ENCODE peak calls at places on chromosomes 4 and X, in four cellular contexts. One of them, this sample, is unnamed.
A peak's percentile ranks its signal among the peaks of the same experiment; 100 is the strongest.

GRCh38 chrX:129606918-129607317 is 47.8 kb downstream of the APLN start:
- DNase-seq in HL-60: peak; percentile 55
- DNase-seq in GM12878: peak; percentile 13
- DNase-seq in K562: peak; percentile 67
- DNase-seq in this sample: peak; percentile 28

GRCh38 chrX:20397587-20397986 is 130.9 kb upstream of the RPS6KA3 start:
- DNase-seq in GM12878: no peak
- DNase-seq in HL-60: no peak
- DNase-seq in K562: no peak
- DNase-seq in this sample: no peak

GRCh38 chr4:103008875-103009729 is 10.4 kb downstream of the SLC9B1 start:
- DNase-seq in GM12878: peak; percentile 46
- DNase-seq in K562: peak; percentile 25
- DNase-seq in HL-60: peak; percentile 49
- DNase-seq in this sample: no peak

GRCh38 chr4:85815796-85816459 is 341.0 kb downstream of the ARHGAP24 start:
- DNase-seq in HL-60: no peak
- DNase-seq in GM12878: no peak
- DNase-seq in K562: no peak
- DNase-seq in this sample: no peak

GRCh38 chrX:40262641-40263560 is 165.1 kb upstream of the BCOR start:
- DNase-seq in GM12878: no peak
- DNase-seq in HL-60: no peak
- DNase-seq in K562: no peak
- DNase-seq in this sample: no peak

GRCh38 chr4:37908488-37909343 is 17.8 kb downstream of the TBC1D1 start:
- DNase-seq in K562: no peak
- DNase-seq in HL-60: peak; percentile 8
- DNase-seq in GM12878: no peak
- DNase-seq in this sample: no peak

GRCh38 chrX:81241753-81242152 is 39.9 kb downstream of the SH3BGRL start:
- DNase-seq in K562: no peak
- DNase-seq in GM12878: no peak
- DNase-seq in HL-60: no peak
- DNase-seq in this sample: no peak

GRCh38 chr4:68002906-68003305 is 39.6 kb upstream of the TMPRSS11A start:
- DNase-seq in HL-60: no peak
- DNase-seq in K562: no peak
- DNase-seq in GM12878: no peak
- DNase-seq in this sample: no peak

GRCh38 chr4:125368161-125368560 is 53.4 kb downstream of the FAT4 start:
- DNase-seq in K562: no peak
- DNase-seq in HL-60: no peak
- DNase-seq in GM12878: no peak
- DNase-seq in this sample: no peak

GRCh38 chr4:89847571-89848325 is 10.8 kb upstream of the SNCA start:
- DNase-seq in HL-60: no peak
- DNase-seq in GM12878: no peak
- DNase-seq in K562: no peak
- DNase-seq in this sample: no peak

GRCh38 chr4:138904793-138905192 is 110.8 kb upstream of the NOCT start:
- DNase-seq in GM12878: no peak
- DNase-seq in K562: no peak
- DNase-seq in HL-60: no peak
- DNase-seq in this sample: no peak

GRCh38 chr4:32735856-32736590 is 2015.9 kb downstream of the PCDH7 start:
- DNase-seq in GM12878: no peak
- DNase-seq in HL-60: no peak
- DNase-seq in K562: no peak
- DNase-seq in this sample: no peak

GRCh38 chr4:158649111-158649680 is 22.5 kb downstream of the C4orf46 start:
- DNase-seq in HL-60: peak; percentile 4
- DNase-seq in GM12878: no peak
- DNase-seq in K562: no peak
- DNase-seq in this sample: no peak

GRCh38 chrX:70129811-70130210 is 3.4 kb upstream of the IGBP1 start:
- DNase-seq in K562: no peak
- DNase-seq in GM12878: no peak
- DNase-seq in HL-60: no peak
- DNase-seq in this sample: no peak

GRCh38 chrX:39809326-39809725 is 288.4 kb downstream of the BCOR start:
- DNase-seq in HL-60: no peak
- DNase-seq in K562: no peak
- DNase-seq in GM12878: no peak
- DNase-seq in this sample: no peak

GRCh38 chr4:22764183-22764582 is 71.4 kb downstream of the GBA3 start:
- DNase-seq in HL-60: no peak
- DNase-seq in K562: no peak
- DNase-seq in GM12878: no peak
- DNase-seq in this sample: no peak

GRCh38 chr4:158896459-158897238 is 127.8 kb downstream of the FNIP2 start:
- DNase-seq in HL-60: no peak
- DNase-seq in GM12878: no peak
- DNase-seq in K562: no peak
- DNase-seq in this sample: no peak

GRCh38 chr4:10045481-10045880 is 24.2 kb upstream of the SLC2A9 start:
- DNase-seq in K562: no peak
- DNase-seq in HL-60: no peak
- DNase-seq in GM12878: no peak
- DNase-seq in this sample: no peak

GRCh38 chr4:139892973-139893736 is 227.5 kb downstream of the MGST2 start:
- DNase-seq in K562: no peak
- DNase-seq in HL-60: no peak
- DNase-seq in GM12878: no peak
- DNase-seq in this sample: no peak

GRCh38 chrX:72021975-72022374 is 109.7 kb downstream of the RTL5 start:
- DNase-seq in GM12878: no peak
- DNase-seq in HL-60: peak; percentile 16
- DNase-seq in K562: peak; percentile 30
- DNase-seq in this sample: no peak

GRCh38 chr4:186201535-186202230 is 10.3 kb downstream of the CYP4V2 start:
- DNase-seq in K562: peak; percentile 39
- DNase-seq in HL-60: peak; percentile 66
- DNase-seq in GM12878: no peak
- DNase-seq in this sample: peak; percentile 45

GRCh38 chr4:112563431-112564200 is 47.6 kb upstream of the NEUROG2 start:
- DNase-seq in GM12878: no peak
- DNase-seq in K562: no peak
- DNase-seq in HL-60: no peak
- DNase-seq in this sample: no peak

GRCh38 chr4:82543131-82543530 is 18.7 kb downstream of the TMEM150C start:
- DNase-seq in GM12878: no peak
- DNase-seq in K562: no peak
- DNase-seq in HL-60: no peak
- DNase-seq in this sample: no peak

GRCh38 chrX:37666516-37666915 is 19.1 kb upstream of the XK start:
- DNase-seq in HL-60: no peak
- DNase-seq in K562: no peak
- DNase-seq in GM12878: no peak
- DNase-seq in this sample: no peak

GRCh38 chrX:119459181-119459580 is 9.1 kb upstream of the SLC25A5 start:
- DNase-seq in K562: no peak
- DNase-seq in GM12878: no peak
- DNase-seq in HL-60: no peak
- DNase-seq in this sample: no peak

GRCh38 chrX:40100141-40100536 is 2.4 kb upstream of the BCOR start:
- DNase-seq in K562: no peak
- DNase-seq in HL-60: peak; percentile 49
- DNase-seq in GM12878: no peak
- DNase-seq in this sample: no peak

GRCh38 chr4:31458813-31459212 is 738.6 kb downstream of the PCDH7 start:
- DNase-seq in K562: no peak
- DNase-seq in HL-60: no peak
- DNase-seq in GM12878: no peak
- DNase-seq in this sample: no peak

GRCh38 chrX:121871122-121871521 is 823.7 kb downstream of the GLUD2 start:
- DNase-seq in GM12878: no peak
- DNase-seq in K562: no peak
- DNase-seq in HL-60: no peak
- DNase-seq in this sample: no peak

GRCh38 chr4:157674699-157675098 is 454.2 kb downstream of the GRIA2 start:
- DNase-seq in K562: no peak
- DNase-seq in GM12878: no peak
- DNase-seq in HL-60: no peak
- DNase-seq in this sample: no peak

GRCh38 chrX:49256268-49256995 is 8.1 kb downstream of the FOXP3 start:
- DNase-seq in HL-60: no peak
- DNase-seq in K562: no peak
- DNase-seq in GM12878: no peak
- DNase-seq in this sample: no peak

GRCh38 chr4:4506961-4507360 is 34.9 kb downstream of the STX18 start:
- DNase-seq in GM12878: no peak
- DNase-seq in K562: no peak
- DNase-seq in HL-60: no peak
- DNase-seq in this sample: no peak

GRCh38 chr4:11743961-11744360 is 315.3 kb upstream of the HS3ST1 start:
- DNase-seq in K562: no peak
- DNase-seq in HL-60: no peak
- DNase-seq in GM12878: no peak
- DNase-seq in this sample: no peak

GRCh38 chr4:139171878-139172691 is 4.9 kb downstream of the ELF2 start:
- DNase-seq in GM12878: no peak
- DNase-seq in HL-60: no peak
- DNase-seq in K562: no peak
- DNase-seq in this sample: no peak

GRCh38 chrX:155246748-155247147 is 17.5 kb downstream of the RAB39B start:
- DNase-seq in GM12878: no peak
- DNase-seq in HL-60: no peak
- DNase-seq in K562: no peak
- DNase-seq in this sample: no peak
- TF ChIP-seq SPI1 in GM12878: no peak
- TF ChIP-seq SPI1 in HL-60: no peak
- TF ChIP-seq SPI1 in K562: no peak
- TF ChIP-seq SPI1 in this sample: no peak

GRCh38 chr4:123416462-123416861 is 19.9 kb downstream of the SPRY1 start:
- DNase-seq in HL-60: no peak
- DNase-seq in K562: no peak
- DNase-seq in GM12878: no peak
- DNase-seq in this sample: no peak

GRCh38 chr4:123415977-123416376 is 19.4 kb downstream of the SPRY1 start:
- DNase-seq in HL-60: peak; percentile 90
- DNase-seq in GM12878: no peak
- DNase-seq in K562: peak; percentile 15
- DNase-seq in this sample: no peak

GRCh38 chr4:123417813-123418212 is 21.2 kb downstream of the SPRY1 start:
- DNase-seq in HL-60: no peak
- DNase-seq in K562: no peak
- DNase-seq in GM12878: no peak
- DNase-seq in this sample: no peak

GRCh38 chr4:123419885-123420743 is 23.5 kb downstream of the SPRY1 start:
- DNase-seq in GM12878: no peak
- DNase-seq in HL-60: no peak
- DNase-seq in K562: no peak
- DNase-seq in this sample: no peak

DNA sequence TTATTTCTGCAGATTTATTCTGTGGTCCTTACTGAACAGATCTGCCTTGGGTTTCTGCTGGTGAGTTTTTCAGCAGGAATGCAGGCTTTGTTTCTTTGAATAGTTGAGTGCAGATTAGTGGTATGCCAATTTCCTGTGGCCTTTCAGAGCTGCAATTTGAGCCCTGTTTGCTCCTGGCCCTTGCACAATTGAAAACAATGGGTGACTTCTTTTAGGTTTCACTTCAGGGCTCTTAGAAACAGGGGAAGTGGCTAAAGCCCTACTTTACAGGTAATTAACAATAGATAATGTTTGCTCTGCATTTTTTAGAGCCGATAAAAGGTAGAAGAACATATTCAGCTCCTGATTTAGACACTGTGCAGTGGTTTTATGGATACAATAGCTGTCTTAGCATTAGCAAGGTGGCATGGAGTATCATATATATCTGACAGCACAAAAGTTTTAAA is 21.9 kb downstream of the SPRY1 start:
- DNase-seq in HL-60: peak; percentile 83
- DNase-seq in GM12878: no peak
- DNase-seq in K562: no peak
- DNase-seq in this sample: no peak
- TF ChIP-seq SPI1 in HL-60: peak; percentile 88
- TF ChIP-seq SPI1 in GM12878: peak; percentile 54
- TF ChIP-seq SPI1 in K562: no peak
- TF ChIP-seq SPI1 in this sample: peak; percentile 17

GRCh38 chr4:151356510-151356909 is 31.1 kb upstream of the SH3D19 start:
- DNase-seq in GM12878: no peak
- DNase-seq in HL-60: no peak
- DNase-seq in K562: no peak
- DNase-seq in this sample: no peak

GRCh38 chr4:151359576-151359975 is 34.2 kb upstream of the SH3D19 start:
- DNase-seq in HL-60: no peak
- DNase-seq in K562: no peak
- DNase-seq in GM12878: no peak
- DNase-seq in this sample: no peak

GRCh38 chr4:151358266-151358665 is 32.9 kb upstream of the SH3D19 start:
- DNase-seq in GM12878: no peak
- DNase-seq in K562: no peak
- DNase-seq in HL-60: no peak
- DNase-seq in this sample: no peak

GRCh38 chr4:151361126-151361525 is 35.7 kb upstream of the SH3D19 start:
- DNase-seq in K562: no peak
- DNase-seq in HL-60: no peak
- DNase-seq in GM12878: no peak
- DNase-seq in this sample: no peak

GRCh38 chr4:151355155-151355554 is 29.8 kb upstream of the SH3D19 start:
- DNase-seq in K562: no peak
- DNase-seq in GM12878: no peak
- DNase-seq in HL-60: no peak
- DNase-seq in this sample: no peak
- TF ChIP-seq SPI1 in K562: no peak
- TF ChIP-seq SPI1 in GM12878: no peak
- TF ChIP-seq SPI1 in HL-60: no peak
- TF ChIP-seq SPI1 in this sample: no peak

GRCh38 chr4:143346208-143346607 is 9.5 kb downstream of the GAB1 start:
- DNase-seq in K562: no peak
- DNase-seq in HL-60: no peak
- DNase-seq in GM12878: no peak
- DNase-seq in this sample: no peak
- TF ChIP-seq SPI1 in K562: no peak
- TF ChIP-seq SPI1 in HL-60: no peak
- TF ChIP-seq SPI1 in GM12878: no peak
- TF ChIP-seq SPI1 in this sample: no peak

GRCh38 chr4:92451792-92452191 is 148.0 kb downstream of the GRID2 start:
- DNase-seq in HL-60: no peak
- DNase-seq in GM12878: no peak
- DNase-seq in K562: no peak
- DNase-seq in this sample: no peak
- TF ChIP-seq SPI1 in HL-60: no peak
- TF ChIP-seq SPI1 in GM12878: no peak
- TF ChIP-seq SPI1 in K562: no peak
- TF ChIP-seq SPI1 in this sample: no peak

GRCh38 chr4:7337196-7338058 is 97.3 kb downstream of the PSAPL1 start:
- DNase-seq in K562: no peak
- DNase-seq in HL-60: no peak
- DNase-seq in GM12878: no peak
- DNase-seq in this sample: no peak
- TF ChIP-seq SPI1 in K562: no peak
- TF ChIP-seq SPI1 in HL-60: no peak
- TF ChIP-seq SPI1 in GM12878: no peak
- TF ChIP-seq SPI1 in this sample: no peak

This sample was measured in GM12891.